ENCODE peak calls at places on chromosomes 11 and 22, in five cellular contexts. L is T-helper 1 cell, H is NCI-H524 treated with DMSO at 0.1 percent for 48 hours, T is NCI-H2081 treated with DMSO at 0.1 percent for 48 hours, P is myocyte. V is an unnamed sample.

GRCh38 chr22:38232196-38232595 is 30.4 kb downstream of the MAFF start:
- DNase-seq in L (no peak), H (no peak), T (no peak), P (no peak), V (no peak)

GRCh38 chr11:75850787-75851186 is 35.8 kb downstream of the UVRAG start:
- DNase-seq in L (no peak), H (no peak), T (no peak), P (no peak), V (no peak)

GRCh38 chr22:30212363-30212995 is 34.1 kb downstream of the LIF start:
- DNase-seq in L (no peak), H (no peak), T (no peak), P (peak), V (peak)

GRCh38 chr11:73980001-73980960 is 2.4 kb downstream of the UCP2 start:
- DNase-seq in L (peak), H (no peak), T (peak), P (peak), V (no peak)

GRCh38 chr11:56624661-56625110 is 10.0 kb upstream of the OR5M1 start:
- DNase-seq in L (no peak), H (no peak), T (no peak), P (peak), V (peak)

GRCh38 chr11:124200671-124201070 is 17.5 kb downstream of the OR10D3 start:
- DNase-seq in L (no peak), H (no peak), T (no peak), P (no peak), V (no peak)

GRCh38 chr22:24994070-24994763 is 41.7 kb downstream of the KIAA1671 start:
- DNase-seq in L (no peak), H (peak), T (no peak), P (peak), V (no peak)

GRCh38 chr11:124760205-124760652 is 1.9 kb downstream of the ESAM start:
- DNase-seq in L (no peak), H (no peak), T (no peak), P (no peak), V (no peak)

GRCh38 chr11:62908468-62909072 is 12.6 kb downstream of the CHRM1 start:
- DNase-seq in L (no peak), H (no peak), T (no peak), P (no peak), V (no peak)

GRCh38 chr11:111148953-111149352 is 96.6 kb upstream of the POU2AF2 start:
- DNase-seq in L (no peak), H (no peak), T (no peak), P (no peak), V (no peak)

GRCh38 chr11:1868056-1868635 is 15.3 kb downstream of the LSP1 start:
- DNase-seq in L (no peak), H (no peak), T (no peak), P (no peak), V (no peak)

GRCh38 chr11:73257342-73258103 is 14.6 kb upstream of the P2RY6 start:
- DNase-seq in L (no peak), H (no peak), T (no peak), P (peak), V (no peak)

GRCh38 chr11:88059326-88059725 is 115.9 kb downstream of the RAB38 start:
- DNase-seq in L (no peak), H (no peak), T (no peak), P (no peak), V (no peak)

GRCh38 chr11:34356576-34356917 is 1.3 kb downstream of the ABTB2 start:
- DNase-seq in L (no peak), H (no peak), T (no peak), P (no peak), V (no peak)